ENCODE peak calls at places on chromosome 18, in six cellular contexts. One of them, this sample, is unnamed.

GRCh38 chr18:79522451-79523220 is 126.9 kb downstream of the NFATC1 start:
- DNase-seq in HTR-8/SVneo: no peak
- DNase-seq in NCI-H774: no peak
- DNase-seq in omental fat pad: no peak
- DNase-seq in left lung: no peak
- DNase-seq in naive thymus-derived CD8-positive, alpha-beta T cell: peak; percentile 52
- DNase-seq in this sample: no peak

GRCh38 chr18:79947881-79948610 is 3.4 kb downstream of the SLC66A2 start:
- DNase-seq in HTR-8/SVneo: no peak
- DNase-seq in NCI-H774: no peak
- DNase-seq in omental fat pad: peak; percentile 19
- DNase-seq in naive thymus-derived CD8-positive, alpha-beta T cell: no peak
- DNase-seq in left lung: no peak
- DNase-seq in this sample: no peak

GRCh38 chr18:9629709-9630108 is 15.3 kb upstream of the PPP4R1 start:
- DNase-seq in HTR-8/SVneo: no peak
- DNase-seq in NCI-H774: no peak
- DNase-seq in naive thymus-derived CD8-positive, alpha-beta T cell: no peak
- DNase-seq in omental fat pad: no peak
- DNase-seq in left lung: no peak
- DNase-seq in this sample: no peak

GRCh38 chr18:9951022-9951859 is 37.4 kb downstream of the VAPA start:
- DNase-seq in NCI-H774: no peak
- DNase-seq in left lung: no peak
- DNase-seq in omental fat pad: no peak
- DNase-seq in naive thymus-derived CD8-positive, alpha-beta T cell: no peak
- DNase-seq in HTR-8/SVneo: peak; percentile 43
- DNase-seq in this sample: peak; percentile 83

GRCh38 chr18:57433492-57434176 is 1.5 kb upstream of the ONECUT2 start:
- DNase-seq in left lung: no peak
- DNase-seq in NCI-H774: no peak
- DNase-seq in omental fat pad: no peak
- DNase-seq in naive thymus-derived CD8-positive, alpha-beta T cell: no peak
- DNase-seq in HTR-8/SVneo: no peak
- DNase-seq in this sample: no peak

GRCh38 chr18:34153711-34154110 is 71.0 kb downstream of the NOL4 start:
- DNase-seq in left lung: no peak
- DNase-seq in NCI-H774: peak; percentile 75
- DNase-seq in naive thymus-derived CD8-positive, alpha-beta T cell: no peak
- DNase-seq in omental fat pad: no peak
- DNase-seq in HTR-8/SVneo: peak; percentile 0
- DNase-seq in this sample: no peak

GRCh38 chr18:60027397-60027796 is 127.6 kb downstream of the PMAIP1 start:
- DNase-seq in omental fat pad: no peak
- DNase-seq in left lung: no peak
- DNase-seq in naive thymus-derived CD8-positive, alpha-beta T cell: no peak
- DNase-seq in HTR-8/SVneo: no peak
- DNase-seq in NCI-H774: no peak
- DNase-seq in this sample: no peak

GRCh38 chr18:34492652-34493051 is 217.4 kb upstream of the DTNA start:
- DNase-seq in omental fat pad: no peak
- DNase-seq in HTR-8/SVneo: no peak
- DNase-seq in left lung: no peak
- DNase-seq in naive thymus-derived CD8-positive, alpha-beta T cell: no peak
- DNase-seq in NCI-H774: peak; percentile 35
- DNase-seq in this sample: no peak

GRCh38 chr18:7789853-7790552 is 222.9 kb downstream of the PTPRM start:
- DNase-seq in HTR-8/SVneo: peak; percentile 26
- DNase-seq in naive thymus-derived CD8-positive, alpha-beta T cell: no peak
- DNase-seq in NCI-H774: peak; percentile 12
- DNase-seq in left lung: no peak
- DNase-seq in omental fat pad: no peak
- DNase-seq in this sample: peak; percentile 63

GRCh38 chr18:78998350-78999055 is 18.9 kb downstream of the SALL3 start:
- DNase-seq in HTR-8/SVneo: no peak
- DNase-seq in naive thymus-derived CD8-positive, alpha-beta T cell: no peak
- DNase-seq in NCI-H774: no peak
- DNase-seq in left lung: peak; percentile 31
- DNase-seq in omental fat pad: no peak
- DNase-seq in this sample: no peak

GRCh38 chr18:25289040-25289631 is 62.8 kb downstream of the ZNF521 start:
- DNase-seq in HTR-8/SVneo: no peak
- DNase-seq in naive thymus-derived CD8-positive, alpha-beta T cell: no peak
- DNase-seq in left lung: no peak
- DNase-seq in NCI-H774: no peak
- DNase-seq in omental fat pad: no peak
- DNase-seq in this sample: peak; percentile 84

GRCh38 chr18:70121842-70122241 is 83.6 kb downstream of the RTTN start:
- DNase-seq in HTR-8/SVneo: no peak
- DNase-seq in left lung: no peak
- DNase-seq in omental fat pad: no peak
- DNase-seq in naive thymus-derived CD8-positive, alpha-beta T cell: no peak
- DNase-seq in NCI-H774: no peak
- DNase-seq in this sample: no peak

GRCh38 chr18:78822171-78822570 is 157.4 kb upstream of the SALL3 start:
- DNase-seq in omental fat pad: no peak
- DNase-seq in left lung: peak; percentile 24
- DNase-seq in NCI-H774: peak; percentile 25
- DNase-seq in naive thymus-derived CD8-positive, alpha-beta T cell: no peak
- DNase-seq in HTR-8/SVneo: no peak
- DNase-seq in this sample: no peak

GRCh38 chr18:42706029-42706608 is 409.4 kb downstream of the RIT2 start:
- DNase-seq in left lung: no peak
- DNase-seq in naive thymus-derived CD8-positive, alpha-beta T cell: no peak
- DNase-seq in HTR-8/SVneo: no peak
- DNase-seq in NCI-H774: peak; percentile 51
- DNase-seq in omental fat pad: no peak
- DNase-seq in this sample: no peak

GRCh38 chr18:11751305-11752115 is 62.4 kb downstream of the GNAL start:
- DNase-seq in omental fat pad: no peak
- DNase-seq in naive thymus-derived CD8-positive, alpha-beta T cell: no peak
- DNase-seq in HTR-8/SVneo: no peak
- DNase-seq in NCI-H774: no peak
- DNase-seq in left lung: no peak
- DNase-seq in this sample: no peak

GRCh38 chr18:36901277-36901701 is 72.4 kb downstream of the KIAA1328 start:
- DNase-seq in NCI-H774: no peak
- DNase-seq in omental fat pad: no peak
- DNase-seq in HTR-8/SVneo: no peak
- DNase-seq in left lung: no peak
- DNase-seq in naive thymus-derived CD8-positive, alpha-beta T cell: no peak
- DNase-seq in this sample: no peak

GRCh38 chr18:1488957-1489356 is 584.3 kb downstream of the ADCYAP1 start:
- DNase-seq in omental fat pad: no peak
- DNase-seq in NCI-H774: peak; percentile 88
- DNase-seq in naive thymus-derived CD8-positive, alpha-beta T cell: no peak
- DNase-seq in left lung: no peak
- DNase-seq in HTR-8/SVneo: no peak
- DNase-seq in this sample: no peak

GRCh38 chr18:7575465-7576026 is 8.4 kb downstream of the PTPRM start:
- DNase-seq in NCI-H774: no peak
- DNase-seq in omental fat pad: no peak
- DNase-seq in naive thymus-derived CD8-positive, alpha-beta T cell: no peak
- DNase-seq in left lung: no peak
- DNase-seq in HTR-8/SVneo: no peak
- DNase-seq in this sample: peak; percentile 14

GRCh38 chr18:59458575-59458974 is 99.5 kb upstream of the LMAN1 start:
- DNase-seq in omental fat pad: no peak
- DNase-seq in NCI-H774: no peak
- DNase-seq in naive thymus-derived CD8-positive, alpha-beta T cell: no peak
- DNase-seq in left lung: no peak
- DNase-seq in HTR-8/SVneo: no peak
- DNase-seq in this sample: no peak

GRCh38 chr18:44731866-44732555 is 51.3 kb downstream of the SETBP1 start:
- DNase-seq in naive thymus-derived CD8-positive, alpha-beta T cell: no peak
- DNase-seq in NCI-H774: no peak
- DNase-seq in omental fat pad: no peak
- DNase-seq in left lung: no peak
- DNase-seq in HTR-8/SVneo: no peak
- DNase-seq in this sample: no peak

GRCh38 chr18:12393998-12394397 is 13.7 kb upstream of the PRELID3A start:
- DNase-seq in NCI-H774: no peak
- DNase-seq in HTR-8/SVneo: no peak
- DNase-seq in left lung: no peak
- DNase-seq in omental fat pad: no peak
- DNase-seq in naive thymus-derived CD8-positive, alpha-beta T cell: no peak
- DNase-seq in this sample: no peak

GRCh38 chr18:10951631-10952544 is 197.5 kb downstream of the PIEZO2 start:
- DNase-seq in naive thymus-derived CD8-positive, alpha-beta T cell: no peak
- DNase-seq in omental fat pad: no peak
- DNase-seq in HTR-8/SVneo: no peak
- DNase-seq in left lung: no peak
- DNase-seq in NCI-H774: no peak
- DNase-seq in this sample: no peak

GRCh38 chr18:13611616-13612110 is 114.7 kb downstream of the FAM210A start:
- DNase-seq in naive thymus-derived CD8-positive, alpha-beta T cell: no peak
- DNase-seq in HTR-8/SVneo: no peak
- DNase-seq in left lung: peak; percentile 85
- DNase-seq in omental fat pad: no peak
- DNase-seq in NCI-H774: no peak
- DNase-seq in this sample: peak; percentile 14